ENCODE peak calls at places on chromosomes 2 and 18, in seven cellular contexts. W, I, H, N, U, F and T are unnamed samples.

GRCh38 chr2:42927334-42928160 is 135.2 kb upstream of the HAAO start:
- DNase-seq in W (no peak), I (no peak), H (peak), N (no peak), U (no peak), F (no peak), T (no peak)

GRCh38 chr18:3554091-3554601 is 104.2 kb downstream of the TGIF1 start:
- DNase-seq in W (no peak), I (no peak), H (no peak), N (peak), U (no peak), F (no peak), T (no peak)

GRCh38 chr2:109345091-109345490 is 216.1 kb downstream of the SH3RF3 start:
- DNase-seq in W (no peak), I (no peak), H (no peak), N (no peak), U (no peak), F (no peak), T (no peak)

GRCh38 chr2:11703700-11704099 is 33.7 kb upstream of the NTSR2 start:
- DNase-seq in W (no peak), I (no peak), H (no peak), N (peak), U (no peak), F (no peak), T (no peak)

GRCh38 chr2:127721978-127722355 is 20.7 kb downstream of the SFT2D3 start:
- DNase-seq in W (no peak), I (no peak), H (no peak), N (no peak), U (no peak), F (no peak), T (no peak)

GRCh38 chr2:138147796-138148195 is 183.5 kb downstream of the HNMT start:
- DNase-seq in W (no peak), I (no peak), H (no peak), N (peak), U (no peak), F (no peak), T (no peak)

GRCh38 chr2:28291811-28292455 is 100.7 kb upstream of the FOSL2 start:
- DNase-seq in W (no peak), I (no peak), H (no peak), N (no peak), U (no peak), F (no peak), T (no peak)

GRCh38 chr18:77201508-77201907 is 48.1 kb upstream of the GALR1 start:
- DNase-seq in W (no peak), I (no peak), H (no peak), N (no peak), U (no peak), F (no peak), T (no peak)

GRCh38 chr2:27303093-27304025 is 4.9 kb downstream of the UCN start:
- DNase-seq in W (no peak), I (peak), H (no peak), N (peak), U (peak), F (peak), T (no peak)

GRCh38 chr2:217222511-217222910 is 362.6 kb upstream of the TNP1 start:
- DNase-seq in W (no peak), I (peak), H (peak), N (no peak), U (peak), F (no peak), T (no peak)

GRCh38 chr2:229511524-229511923 is 202.8 kb downstream of the DNER start:
- DNase-seq in W (no peak), I (no peak), H (no peak), N (no peak), U (no peak), F (no peak), T (no peak)

GRCh38 chr2:84830095-84830494 is 50.8 kb downstream of the TRABD2A start:
- DNase-seq in W (no peak), I (no peak), H (no peak), N (no peak), U (no peak), F (no peak), T (no peak)

GRCh38 chr2:218375212-218375611 is 6.9 kb upstream of the SLC11A1 start:
- DNase-seq in W (no peak), I (no peak), H (no peak), N (peak), U (no peak), F (no peak), T (no peak)

GRCh38 chr2:205734436-205734835 is 52.1 kb downstream of the NRP2 start:
- DNase-seq in W (no peak), I (no peak), H (no peak), N (peak), U (no peak), F (peak), T (no peak)

GRCh38 chr2:31349160-31349559 is 65.4 kb downstream of the XDH start:
- DNase-seq in W (no peak), I (no peak), H (no peak), N (no peak), U (no peak), F (no peak), T (no peak)